ENCODE peak calls at places on chromosomes 7 and 10, in nine cellular contexts. One of them, this sample, is unnamed.

GRCh38 chr10:10803273-10803672 is 214.4 kb upstream of the CELF2 start:
- DNase-seq in AML-193: no peak
- DNase-seq in stimulated activated CD8-positive, alpha-beta memory T cell treated with anti-CD3 and anti-CD28 coated beads, Interleukin-15, amount 100 ng/mL, for 24 hours: no peak
- DNase-seq in mucosa of gallbladder: no peak
- DNase-seq in hypothalamus: no peak
- DNase-seq in GM12891: no peak
- DNase-seq in CD4-positive, CD25-positive, alpha-beta regulatory T cell: no peak
- DNase-seq in activated naive CD4-positive, alpha-beta T cell treated with anti-CD3 and anti-CD28 coated beads, Interleukin-2, amount 10 ng/mL, durations not matched to agents 7 days and 5 days: no peak
- DNase-seq in NCI-H226: no peak
- DNase-seq in this sample: no peak

GRCh38 chr10:104937528-104937927 is 296.4 kb downstream of the SORCS3 start:
- DNase-seq in AML-193: no peak
- DNase-seq in stimulated activated CD8-positive, alpha-beta memory T cell treated with anti-CD3 and anti-CD28 coated beads, Interleukin-15, amount 100 ng/mL, for 24 hours: no peak
- DNase-seq in mucosa of gallbladder: peak
- DNase-seq in hypothalamus: no peak
- DNase-seq in GM12891: no peak
- DNase-seq in CD4-positive, CD25-positive, alpha-beta regulatory T cell: no peak
- DNase-seq in activated naive CD4-positive, alpha-beta T cell treated with anti-CD3 and anti-CD28 coated beads, Interleukin-2, amount 10 ng/mL, durations not matched to agents 7 days and 5 days: no peak
- DNase-seq in NCI-H226: no peak
- DNase-seq in this sample: no peak

GRCh38 chr10:21519981-21520436 is 5.5 kb downstream of the SKIDA1 start:
- DNase-seq in AML-193: no peak
- DNase-seq in stimulated activated CD8-positive, alpha-beta memory T cell treated with anti-CD3 and anti-CD28 coated beads, Interleukin-15, amount 100 ng/mL, for 24 hours: no peak
- DNase-seq in mucosa of gallbladder: no peak
- DNase-seq in hypothalamus: no peak
- DNase-seq in GM12891: no peak
- DNase-seq in CD4-positive, CD25-positive, alpha-beta regulatory T cell: peak
- DNase-seq in activated naive CD4-positive, alpha-beta T cell treated with anti-CD3 and anti-CD28 coated beads, Interleukin-2, amount 10 ng/mL, durations not matched to agents 7 days and 5 days: peak
- DNase-seq in NCI-H226: no peak
- DNase-seq in this sample: no peak

GRCh38 chr10:130049244-130049643 is 61.4 kb downstream of the C10orf143 start:
- DNase-seq in AML-193: no peak
- DNase-seq in stimulated activated CD8-positive, alpha-beta memory T cell treated with anti-CD3 and anti-CD28 coated beads, Interleukin-15, amount 100 ng/mL, for 24 hours: no peak
- DNase-seq in mucosa of gallbladder: no peak
- DNase-seq in hypothalamus: no peak
- DNase-seq in GM12891: no peak
- DNase-seq in CD4-positive, CD25-positive, alpha-beta regulatory T cell: no peak
- DNase-seq in activated naive CD4-positive, alpha-beta T cell treated with anti-CD3 and anti-CD28 coated beads, Interleukin-2, amount 10 ng/mL, durations not matched to agents 7 days and 5 days: no peak
- DNase-seq in NCI-H226: no peak
- DNase-seq in this sample: no peak

GRCh38 chr10:58319599-58319998 is 15.2 kb upstream of the UBE2D1 start:
- DNase-seq in AML-193: no peak
- DNase-seq in stimulated activated CD8-positive, alpha-beta memory T cell treated with anti-CD3 and anti-CD28 coated beads, Interleukin-15, amount 100 ng/mL, for 24 hours: no peak
- DNase-seq in mucosa of gallbladder: no peak
- DNase-seq in hypothalamus: no peak
- DNase-seq in GM12891: no peak
- DNase-seq in CD4-positive, CD25-positive, alpha-beta regulatory T cell: no peak
- DNase-seq in activated naive CD4-positive, alpha-beta T cell treated with anti-CD3 and anti-CD28 coated beads, Interleukin-2, amount 10 ng/mL, durations not matched to agents 7 days and 5 days: no peak
- DNase-seq in NCI-H226: no peak
- DNase-seq in this sample: no peak

GRCh38 chr10:95783741-95784140 is 27.8 kb downstream of the ENTPD1 start:
- DNase-seq in AML-193: no peak
- DNase-seq in stimulated activated CD8-positive, alpha-beta memory T cell treated with anti-CD3 and anti-CD28 coated beads, Interleukin-15, amount 100 ng/mL, for 24 hours: no peak
- DNase-seq in mucosa of gallbladder: no peak
- DNase-seq in hypothalamus: no peak
- DNase-seq in GM12891: no peak
- DNase-seq in CD4-positive, CD25-positive, alpha-beta regulatory T cell: no peak
- DNase-seq in activated naive CD4-positive, alpha-beta T cell treated with anti-CD3 and anti-CD28 coated beads, Interleukin-2, amount 10 ng/mL, durations not matched to agents 7 days and 5 days: no peak
- DNase-seq in NCI-H226: no peak
- DNase-seq in this sample: no peak

GRCh38 chr7:151725844-151726770 is 150.8 kb downstream of the PRKAG2 start:
- DNase-seq in AML-193: no peak
- DNase-seq in stimulated activated CD8-positive, alpha-beta memory T cell treated with anti-CD3 and anti-CD28 coated beads, Interleukin-15, amount 100 ng/mL, for 24 hours: no peak
- DNase-seq in mucosa of gallbladder: no peak
- DNase-seq in hypothalamus: no peak
- DNase-seq in GM12891: no peak
- DNase-seq in CD4-positive, CD25-positive, alpha-beta regulatory T cell: no peak
- DNase-seq in activated naive CD4-positive, alpha-beta T cell treated with anti-CD3 and anti-CD28 coated beads, Interleukin-2, amount 10 ng/mL, durations not matched to agents 7 days and 5 days: no peak
- DNase-seq in NCI-H226: no peak
- DNase-seq in this sample: no peak

GRCh38 chr10:78199759-78200158 is 166.1 kb downstream of the RPS24 start:
- DNase-seq in AML-193: no peak
- DNase-seq in stimulated activated CD8-positive, alpha-beta memory T cell treated with anti-CD3 and anti-CD28 coated beads, Interleukin-15, amount 100 ng/mL, for 24 hours: no peak
- DNase-seq in mucosa of gallbladder: peak
- DNase-seq in hypothalamus: no peak
- DNase-seq in GM12891: no peak
- DNase-seq in CD4-positive, CD25-positive, alpha-beta regulatory T cell: no peak
- DNase-seq in activated naive CD4-positive, alpha-beta T cell treated with anti-CD3 and anti-CD28 coated beads, Interleukin-2, amount 10 ng/mL, durations not matched to agents 7 days and 5 days: no peak
- DNase-seq in NCI-H226: no peak
- DNase-seq in this sample: no peak

GRCh38 chr7:35624299-35625186 is 70.4 kb downstream of the HERPUD2 start:
- DNase-seq in AML-193: no peak
- DNase-seq in stimulated activated CD8-positive, alpha-beta memory T cell treated with anti-CD3 and anti-CD28 coated beads, Interleukin-15, amount 100 ng/mL, for 24 hours: no peak
- DNase-seq in mucosa of gallbladder: no peak
- DNase-seq in hypothalamus: peak
- DNase-seq in GM12891: peak
- DNase-seq in CD4-positive, CD25-positive, alpha-beta regulatory T cell: peak
- DNase-seq in activated naive CD4-positive, alpha-beta T cell treated with anti-CD3 and anti-CD28 coated beads, Interleukin-2, amount 10 ng/mL, durations not matched to agents 7 days and 5 days: peak
- DNase-seq in NCI-H226: peak
- DNase-seq in this sample: no peak

GRCh38 chr7:121344497-121344896 is 15.7 kb downstream of the WNT16 start:
- DNase-seq in AML-193: no peak
- DNase-seq in stimulated activated CD8-positive, alpha-beta memory T cell treated with anti-CD3 and anti-CD28 coated beads, Interleukin-15, amount 100 ng/mL, for 24 hours: no peak
- DNase-seq in mucosa of gallbladder: no peak
- DNase-seq in hypothalamus: no peak
- DNase-seq in GM12891: no peak
- DNase-seq in CD4-positive, CD25-positive, alpha-beta regulatory T cell: no peak
- DNase-seq in activated naive CD4-positive, alpha-beta T cell treated with anti-CD3 and anti-CD28 coated beads, Interleukin-2, amount 10 ng/mL, durations not matched to agents 7 days and 5 days: no peak
- DNase-seq in NCI-H226: no peak
- DNase-seq in this sample: no peak

GRCh38 chr10:91185239-91185875 is 35.1 kb upstream of the PCGF5 start:
- DNase-seq in AML-193: no peak
- DNase-seq in stimulated activated CD8-positive, alpha-beta memory T cell treated with anti-CD3 and anti-CD28 coated beads, Interleukin-15, amount 100 ng/mL, for 24 hours: no peak
- DNase-seq in mucosa of gallbladder: no peak
- DNase-seq in hypothalamus: no peak
- DNase-seq in GM12891: no peak
- DNase-seq in CD4-positive, CD25-positive, alpha-beta regulatory T cell: no peak
- DNase-seq in activated naive CD4-positive, alpha-beta T cell treated with anti-CD3 and anti-CD28 coated beads, Interleukin-2, amount 10 ng/mL, durations not matched to agents 7 days and 5 days: no peak
- DNase-seq in NCI-H226: peak
- DNase-seq in this sample: no peak

GRCh38 chr7:50791363-50791762 is 8.7 kb upstream of the GRB10 start:
- DNase-seq in AML-193: no peak
- DNase-seq in stimulated activated CD8-positive, alpha-beta memory T cell treated with anti-CD3 and anti-CD28 coated beads, Interleukin-15, amount 100 ng/mL, for 24 hours: no peak
- DNase-seq in mucosa of gallbladder: no peak
- DNase-seq in hypothalamus: no peak
- DNase-seq in GM12891: no peak
- DNase-seq in CD4-positive, CD25-positive, alpha-beta regulatory T cell: no peak
- DNase-seq in activated naive CD4-positive, alpha-beta T cell treated with anti-CD3 and anti-CD28 coated beads, Interleukin-2, amount 10 ng/mL, durations not matched to agents 7 days and 5 days: no peak
- DNase-seq in NCI-H226: no peak
- DNase-seq in this sample: no peak

GRCh38 chr7:33744293-33744692 is 161.0 kb upstream of the BMPER start:
- DNase-seq in AML-193: peak
- DNase-seq in stimulated activated CD8-positive, alpha-beta memory T cell treated with anti-CD3 and anti-CD28 coated beads, Interleukin-15, amount 100 ng/mL, for 24 hours: no peak
- DNase-seq in mucosa of gallbladder: no peak
- DNase-seq in hypothalamus: no peak
- DNase-seq in GM12891: no peak
- DNase-seq in CD4-positive, CD25-positive, alpha-beta regulatory T cell: no peak
- DNase-seq in activated naive CD4-positive, alpha-beta T cell treated with anti-CD3 and anti-CD28 coated beads, Interleukin-2, amount 10 ng/mL, durations not matched to agents 7 days and 5 days: no peak
- DNase-seq in NCI-H226: peak
- DNase-seq in this sample: peak

GRCh38 chr7:24737281-24737680 is 20.0 kb downstream of the GSDME start:
- DNase-seq in AML-193: no peak
- DNase-seq in stimulated activated CD8-positive, alpha-beta memory T cell treated with anti-CD3 and anti-CD28 coated beads, Interleukin-15, amount 100 ng/mL, for 24 hours: no peak
- DNase-seq in mucosa of gallbladder: no peak
- DNase-seq in hypothalamus: no peak
- DNase-seq in GM12891: no peak
- DNase-seq in CD4-positive, CD25-positive, alpha-beta regulatory T cell: no peak
- DNase-seq in activated naive CD4-positive, alpha-beta T cell treated with anti-CD3 and anti-CD28 coated beads, Interleukin-2, amount 10 ng/mL, durations not matched to agents 7 days and 5 days: no peak
- DNase-seq in NCI-H226: no peak
- DNase-seq in this sample: no peak

GRCh38 chr7:29408841-29409243 is 154.8 kb upstream of the PRR15 start:
- DNase-seq in AML-193: peak
- DNase-seq in stimulated activated CD8-positive, alpha-beta memory T cell treated with anti-CD3 and anti-CD28 coated beads, Interleukin-15, amount 100 ng/mL, for 24 hours: no peak
- DNase-seq in mucosa of gallbladder: peak
- DNase-seq in hypothalamus: peak
- DNase-seq in GM12891: peak
- DNase-seq in CD4-positive, CD25-positive, alpha-beta regulatory T cell: peak
- DNase-seq in activated naive CD4-positive, alpha-beta T cell treated with anti-CD3 and anti-CD28 coated beads, Interleukin-2, amount 10 ng/mL, durations not matched to agents 7 days and 5 days: peak
- DNase-seq in NCI-H226: peak
- DNase-seq in this sample: no peak

GRCh38 chr7:66522518-66522917 is 106.2 kb upstream of the KCTD7 start:
- DNase-seq in AML-193: no peak
- DNase-seq in stimulated activated CD8-positive, alpha-beta memory T cell treated with anti-CD3 and anti-CD28 coated beads, Interleukin-15, amount 100 ng/mL, for 24 hours: no peak
- DNase-seq in mucosa of gallbladder: no peak
- DNase-seq in hypothalamus: no peak
- DNase-seq in GM12891: no peak
- DNase-seq in CD4-positive, CD25-positive, alpha-beta regulatory T cell: no peak
- DNase-seq in activated naive CD4-positive, alpha-beta T cell treated with anti-CD3 and anti-CD28 coated beads, Interleukin-2, amount 10 ng/mL, durations not matched to agents 7 days and 5 days: peak
- DNase-seq in NCI-H226: no peak
- DNase-seq in this sample: no peak

GRCh38 chr10:69512901-69513300 is 60.3 kb downstream of the NEUROG3 start:
- DNase-seq in AML-193: no peak
- DNase-seq in stimulated activated CD8-positive, alpha-beta memory T cell treated with anti-CD3 and anti-CD28 coated beads, Interleukin-15, amount 100 ng/mL, for 24 hours: no peak
- DNase-seq in mucosa of gallbladder: no peak
- DNase-seq in hypothalamus: no peak
- DNase-seq in GM12891: no peak
- DNase-seq in CD4-positive, CD25-positive, alpha-beta regulatory T cell: no peak
- DNase-seq in activated naive CD4-positive, alpha-beta T cell treated with anti-CD3 and anti-CD28 coated beads, Interleukin-2, amount 10 ng/mL, durations not matched to agents 7 days and 5 days: no peak
- DNase-seq in NCI-H226: no peak
- DNase-seq in this sample: no peak

GRCh38 chr7:65006094-65006992 is at the start of gene ERV3-1:
- DNase-seq in AML-193: peak
- DNase-seq in stimulated activated CD8-positive, alpha-beta memory T cell treated with anti-CD3 and anti-CD28 coated beads, Interleukin-15, amount 100 ng/mL, for 24 hours: peak
- DNase-seq in mucosa of gallbladder: peak
- DNase-seq in hypothalamus: peak
- DNase-seq in GM12891: peak
- DNase-seq in CD4-positive, CD25-positive, alpha-beta regulatory T cell: peak
- DNase-seq in activated naive CD4-positive, alpha-beta T cell treated with anti-CD3 and anti-CD28 coated beads, Interleukin-2, amount 10 ng/mL, durations not matched to agents 7 days and 5 days: peak
- DNase-seq in NCI-H226: peak
- DNase-seq in this sample: peak

GRCh38 chr10:18216482-18216881 is 76.3 kb downstream of the CACNB2 start:
- DNase-seq in AML-193: peak
- DNase-seq in stimulated activated CD8-positive, alpha-beta memory T cell treated with anti-CD3 and anti-CD28 coated beads, Interleukin-15, amount 100 ng/mL, for 24 hours: no peak
- DNase-seq in mucosa of gallbladder: no peak
- DNase-seq in hypothalamus: no peak
- DNase-seq in GM12891: no peak
- DNase-seq in CD4-positive, CD25-positive, alpha-beta regulatory T cell: no peak
- DNase-seq in activated naive CD4-positive, alpha-beta T cell treated with anti-CD3 and anti-CD28 coated beads, Interleukin-2, amount 10 ng/mL, durations not matched to agents 7 days and 5 days: no peak
- DNase-seq in NCI-H226: no peak
- DNase-seq in this sample: no peak

GRCh38 chr7:1567893-1568292 is 1.9 kb downstream of the PSMG3 start:
- DNase-seq in AML-193: no peak
- DNase-seq in stimulated activated CD8-positive, alpha-beta memory T cell treated with anti-CD3 and anti-CD28 coated beads, Interleukin-15, amount 100 ng/mL, for 24 hours: no peak
- DNase-seq in mucosa of gallbladder: peak
- DNase-seq in hypothalamus: no peak
- DNase-seq in GM12891: no peak
- DNase-seq in CD4-positive, CD25-positive, alpha-beta regulatory T cell: no peak
- DNase-seq in activated naive CD4-positive, alpha-beta T cell treated with anti-CD3 and anti-CD28 coated beads, Interleukin-2, amount 10 ng/mL, durations not matched to agents 7 days and 5 days: no peak
- DNase-seq in NCI-H226: no peak
- DNase-seq in this sample: no peak

GRCh38 chr10:102067091-102067916 is 2.2 kb downstream of the HPS6 start:
- DNase-seq in AML-193: no peak
- DNase-seq in stimulated activated CD8-positive, alpha-beta memory T cell treated with anti-CD3 and anti-CD28 coated beads, Interleukin-15, amount 100 ng/mL, for 24 hours: no peak
- DNase-seq in mucosa of gallbladder: no peak
- DNase-seq in hypothalamus: no peak
- DNase-seq in GM12891: no peak
- DNase-seq in CD4-positive, CD25-positive, alpha-beta regulatory T cell: no peak
- DNase-seq in activated naive CD4-positive, alpha-beta T cell treated with anti-CD3 and anti-CD28 coated beads, Interleukin-2, amount 10 ng/mL, durations not matched to agents 7 days and 5 days: no peak
- DNase-seq in NCI-H226: no peak
- DNase-seq in this sample: no peak

GRCh38 chr7:116780521-116780920 is 81.9 kb upstream of the CAPZA2 start:
- DNase-seq in AML-193: no peak
- DNase-seq in stimulated activated CD8-positive, alpha-beta memory T cell treated with anti-CD3 and anti-CD28 coated beads, Interleukin-15, amount 100 ng/mL, for 24 hours: no peak
- DNase-seq in mucosa of gallbladder: no peak
- DNase-seq in hypothalamus: no peak
- DNase-seq in GM12891: no peak
- DNase-seq in CD4-positive, CD25-positive, alpha-beta regulatory T cell: no peak
- DNase-seq in activated naive CD4-positive, alpha-beta T cell treated with anti-CD3 and anti-CD28 coated beads, Interleukin-2, amount 10 ng/mL, durations not matched to agents 7 days and 5 days: no peak
- DNase-seq in NCI-H226: no peak
- DNase-seq in this sample: no peak

GRCh38 chr7:157009170-157009777 is 1.2 kb downstream of the MNX1 start:
- DNase-seq in AML-193: no peak
- DNase-seq in stimulated activated CD8-positive, alpha-beta memory T cell treated with anti-CD3 and anti-CD28 coated beads, Interleukin-15, amount 100 ng/mL, for 24 hours: no peak
- DNase-seq in mucosa of gallbladder: peak
- DNase-seq in hypothalamus: no peak
- DNase-seq in GM12891: no peak
- DNase-seq in CD4-positive, CD25-positive, alpha-beta regulatory T cell: no peak
- DNase-seq in activated naive CD4-positive, alpha-beta T cell treated with anti-CD3 and anti-CD28 coated beads, Interleukin-2, amount 10 ng/mL, durations not matched to agents 7 days and 5 days: no peak
- DNase-seq in NCI-H226: no peak
- DNase-seq in this sample: no peak

GRCh38 chr7:139909379-139910050 is 80.5 kb downstream of the TBXAS1 start:
- DNase-seq in AML-193: no peak
- DNase-seq in stimulated activated CD8-positive, alpha-beta memory T cell treated with anti-CD3 and anti-CD28 coated beads, Interleukin-15, amount 100 ng/mL, for 24 hours: no peak
- DNase-seq in mucosa of gallbladder: no peak
- DNase-seq in hypothalamus: no peak
- DNase-seq in GM12891: no peak
- DNase-seq in CD4-positive, CD25-positive, alpha-beta regulatory T cell: no peak
- DNase-seq in activated naive CD4-positive, alpha-beta T cell treated with anti-CD3 and anti-CD28 coated beads, Interleukin-2, amount 10 ng/mL, durations not matched to agents 7 days and 5 days: no peak
- DNase-seq in NCI-H226: no peak
- DNase-seq in this sample: no peak

GRCh38 chr10:103144086-103144485 is 49.0 kb downstream of the NT5C2 start:
- DNase-seq in AML-193: no peak
- DNase-seq in stimulated activated CD8-positive, alpha-beta memory T cell treated with anti-CD3 and anti-CD28 coated beads, Interleukin-15, amount 100 ng/mL, for 24 hours: no peak
- DNase-seq in mucosa of gallbladder: no peak
- DNase-seq in hypothalamus: no peak
- DNase-seq in GM12891: no peak
- DNase-seq in CD4-positive, CD25-positive, alpha-beta regulatory T cell: no peak
- DNase-seq in activated naive CD4-positive, alpha-beta T cell treated with anti-CD3 and anti-CD28 coated beads, Interleukin-2, amount 10 ng/mL, durations not matched to agents 7 days and 5 days: no peak
- DNase-seq in NCI-H226: no peak
- DNase-seq in this sample: no peak

GRCh38 chr10:76973515-76974289 is 663.9 kb downstream of the KCNMA1 start:
- DNase-seq in AML-193: no peak
- DNase-seq in stimulated activated CD8-positive, alpha-beta memory T cell treated with anti-CD3 and anti-CD28 coated beads, Interleukin-15, amount 100 ng/mL, for 24 hours: no peak
- DNase-seq in mucosa of gallbladder: no peak
- DNase-seq in hypothalamus: no peak
- DNase-seq in GM12891: no peak
- DNase-seq in CD4-positive, CD25-positive, alpha-beta regulatory T cell: no peak
- DNase-seq in activated naive CD4-positive, alpha-beta T cell treated with anti-CD3 and anti-CD28 coated beads, Interleukin-2, amount 10 ng/mL, durations not matched to agents 7 days and 5 days: no peak
- DNase-seq in NCI-H226: no peak
- DNase-seq in this sample: no peak

GRCh38 chr10:68251146-68251545 is 19.2 kb upstream of the ATOH7 start:
- DNase-seq in AML-193: no peak
- DNase-seq in stimulated activated CD8-positive, alpha-beta memory T cell treated with anti-CD3 and anti-CD28 coated beads, Interleukin-15, amount 100 ng/mL, for 24 hours: no peak
- DNase-seq in mucosa of gallbladder: no peak
- DNase-seq in hypothalamus: no peak
- DNase-seq in GM12891: no peak
- DNase-seq in CD4-positive, CD25-positive, alpha-beta regulatory T cell: no peak
- DNase-seq in activated naive CD4-positive, alpha-beta T cell treated with anti-CD3 and anti-CD28 coated beads, Interleukin-2, amount 10 ng/mL, durations not matched to agents 7 days and 5 days: no peak
- DNase-seq in NCI-H226: no peak
- DNase-seq in this sample: no peak

GRCh38 chr10:68106656-68107055 is 2.6 kb upstream of the MYPN start:
- DNase-seq in AML-193: no peak
- DNase-seq in stimulated activated CD8-positive, alpha-beta memory T cell treated with anti-CD3 and anti-CD28 coated beads, Interleukin-15, amount 100 ng/mL, for 24 hours: no peak
- DNase-seq in mucosa of gallbladder: no peak
- DNase-seq in hypothalamus: no peak
- DNase-seq in GM12891: no peak
- DNase-seq in CD4-positive, CD25-positive, alpha-beta regulatory T cell: no peak
- DNase-seq in activated naive CD4-positive, alpha-beta T cell treated with anti-CD3 and anti-CD28 coated beads, Interleukin-2, amount 10 ng/mL, durations not matched to agents 7 days and 5 days: no peak
- DNase-seq in NCI-H226: peak
- DNase-seq in this sample: no peak

GRCh38 chr7:130875265-130875741 is 141.3 kb upstream of the KLF14 start:
- DNase-seq in AML-193: peak
- DNase-seq in stimulated activated CD8-positive, alpha-beta memory T cell treated with anti-CD3 and anti-CD28 coated beads, Interleukin-15, amount 100 ng/mL, for 24 hours: no peak
- DNase-seq in mucosa of gallbladder: no peak
- DNase-seq in hypothalamus: no peak
- DNase-seq in GM12891: peak
- DNase-seq in CD4-positive, CD25-positive, alpha-beta regulatory T cell: peak
- DNase-seq in activated naive CD4-positive, alpha-beta T cell treated with anti-CD3 and anti-CD28 coated beads, Interleukin-2, amount 10 ng/mL, durations not matched to agents 7 days and 5 days: peak
- DNase-seq in NCI-H226: no peak
- DNase-seq in this sample: no peak

GRCh38 chr7:55369427-55369826 is 4.3 kb downstream of the LANCL2 start:
- DNase-seq in AML-193: no peak
- DNase-seq in stimulated activated CD8-positive, alpha-beta memory T cell treated with anti-CD3 and anti-CD28 coated beads, Interleukin-15, amount 100 ng/mL, for 24 hours: no peak
- DNase-seq in mucosa of gallbladder: no peak
- DNase-seq in hypothalamus: no peak
- DNase-seq in GM12891: no peak
- DNase-seq in CD4-positive, CD25-positive, alpha-beta regulatory T cell: no peak
- DNase-seq in activated naive CD4-positive, alpha-beta T cell treated with anti-CD3 and anti-CD28 coated beads, Interleukin-2, amount 10 ng/mL, durations not matched to agents 7 days and 5 days: no peak
- DNase-seq in NCI-H226: peak
- DNase-seq in this sample: no peak

This sample was measured in GF-D8.